ENCODE peak calls at places on chromosome 10, in six cellular contexts. O is NCI-H1092; F is NCI-H1048; B is activated CD4-positive, alpha-beta T cell treated with anti-CD3 and anti-CD28 coated beads for 48 hours; U is SHP77; M is cardiac fibroblast. R is an unnamed sample.
A peak's percentile ranks its signal among the peaks of the same experiment; 100 is the strongest.

GRCh38 chr10:14153570-14154055 is 177.1 kb downstream of the FRMD4A start:
- DNase-seq in O (no peak), F (no peak), B (no peak), U (no peak), M (peak; percentile 13), R (peak; percentile 11)

GRCh38 chr10:74177140-74177677 is 26.2 kb downstream of the ADK start:
- DNase-seq in O (no peak), F (no peak), B (peak; percentile 62), U (no peak), M (peak; percentile 23), R (peak; percentile 68)

GRCh38 chr10:15188629-15189028 is 20.1 kb upstream of the NMT2 start:
- DNase-seq in O (no peak), F (no peak), B (peak; percentile 55), U (no peak), M (no peak), R (no peak)

GRCh38 chr10:115762029-115762428 is 511.0 kb downstream of the GFRA1 start:
- DNase-seq in O (no peak), F (no peak), B (no peak), U (no peak), M (no peak), R (no peak)

GRCh38 chr10:114768394-114768786 is 53.2 kb upstream of the FHIP2A start:
- DNase-seq in O (no peak), F (no peak), B (no peak), U (no peak), M (no peak), R (no peak)

GRCh38 chr10:131778385-131778784 is 122.4 kb upstream of the PPP2R2D start:
- DNase-seq in O (no peak), F (no peak), B (no peak), U (no peak), M (no peak), R (no peak)

GRCh38 chr10:59872892-59873463 is 33.4 kb downstream of the CCDC6 start:
- DNase-seq in O (no peak), F (no peak), B (no peak), U (no peak), M (peak; percentile 87), R (peak; percentile 81)

GRCh38 chr10:30821269-30821993 is 191.9 kb upstream of the LYZL2 start:
- DNase-seq in O (no peak), F (no peak), B (no peak), U (no peak), M (no peak), R (peak; percentile 96)

GRCh38 chr10:36023939-36024338 is 381.8 kb upstream of the FZD8 start:
- DNase-seq in O (no peak), F (no peak), B (no peak), U (no peak), M (peak; percentile 72), R (no peak)

GRCh38 chr10:31121797-31122586 is 90.3 kb upstream of the ZNF438 start:
- DNase-seq in O (no peak), F (peak; percentile 43), B (no peak), U (no peak), M (no peak), R (no peak)

GRCh38 chr10:31431021-31431420 is 112.0 kb downstream of the ZEB1 start:
- DNase-seq in O (no peak), F (no peak), B (no peak), U (no peak), M (no peak), R (no peak)

GRCh38 chr10:104052351-104052885 is 33.3 kb downstream of the COL17A1 start:
- DNase-seq in O (no peak), F (no peak), B (no peak), U (no peak), M (peak; percentile 55), R (no peak)

GRCh38 chr10:100038561-100039071 is 28.9 kb upstream of the DNMBP start:
- DNase-seq in O (no peak), F (no peak), B (no peak), U (no peak), M (peak; percentile 26), R (no peak)

GRCh38 chr10:117107280-117107679 is 30.8 kb downstream of the VAX1 start:
- DNase-seq in O (no peak), F (no peak), B (no peak), U (no peak), M (no peak), R (no peak)

GRCh38 chr10:101612872-101613271 is 24.8 kb downstream of the DPCD start:
- DNase-seq in O (no peak), F (no peak), B (no peak), U (no peak), M (no peak), R (no peak)

GRCh38 chr10:67156239-67156638 is 230.4 kb downstream of the LRRTM3 start:
- DNase-seq in O (no peak), F (no peak), B (no peak), U (no peak), M (no peak), R (no peak)

GRCh38 chr10:69179089-69179742 is 818 bp upstream of the SUPV3L1 start:
- DNase-seq in O (peak; percentile 13), F (no peak), B (peak; percentile 28), U (no peak), M (no peak), R (no peak)

GRCh38 chr10:133442191-133442966 is 11.4 kb upstream of the SCART1 start:
- DNase-seq in O (no peak), F (no peak), B (no peak), U (no peak), M (no peak), R (no peak)

GRCh38 chr10:96417432-96417831 is 58.6 kb upstream of the OPALIN start:
- DNase-seq in O (no peak), F (no peak), B (no peak), U (no peak), M (no peak), R (no peak)

GRCh38 chr10:132644544-132645530 is 107.2 kb downstream of the INPP5A start:
- DNase-seq in O (no peak), F (no peak), B (no peak), U (no peak), M (no peak), R (no peak)

GRCh38 chr10:74306227-74306982 is 155.4 kb downstream of the ADK start:
- DNase-seq in O (no peak), F (no peak), B (no peak), U (no peak), M (no peak), R (no peak)

GRCh38 chr10:131436467-131436866 is 124.9 kb upstream of the TCERG1L start:
- DNase-seq in O (no peak), F (no peak), B (no peak), U (no peak), M (no peak), R (no peak)